ENCODE peak calls at places on chromosomes 11 and 22, in four cellular contexts. K is type B pancreatic cell, G is IMR-90, Y is uterus. L is an unnamed sample.

GRCh38 chr11:87473174-87473573 is 435.4 kb downstream of the TMEM135 start:
- DNase-seq in K (no peak), G (peak; percentile 97), Y (peak; percentile 35), L (no peak)

GRCh38 chr11:7635137-7635536 is 38.2 kb downstream of the CYB5R2 start:
- DNase-seq in K (no peak), Y (no peak), G (no peak), L (no peak)

GRCh38 chr11:43278302-43278956 is 33.4 kb upstream of the API5 start:
- DNase-seq in K (no peak), G (peak; percentile 23), Y (no peak), L (no peak)

GRCh38 chr11:70307176-70307575 is 36.7 kb downstream of the PPFIA1 start:
- DNase-seq in K (no peak), Y (no peak), G (no peak), L (no peak)

GRCh38 chr11:87878373-87878779 is 296.9 kb downstream of the RAB38 start:
- DNase-seq in G (peak; percentile 57), K (no peak), Y (no peak), L (peak; percentile 9)

GRCh38 chr11:67351275-67352005 is 1.9 kb downstream of the POLD4 start:
- DNase-seq in Y (peak; percentile 68), G (peak; percentile 80), K (no peak), L (no peak)

GRCh38 chr22:47163876-47164513 is 401.5 kb downstream of the TBC1D22A start:
- DNase-seq in G (no peak), K (no peak), Y (peak; percentile 7), L (no peak)

GRCh38 chr22:45194686-45195085 is 31.0 kb downstream of the NUP50 start:
- DNase-seq in G (no peak), Y (no peak), K (no peak), L (no peak)

GRCh38 chr22:44352378-44353062 is 39.8 kb upstream of the SHISAL1 start:
- DNase-seq in K (no peak), Y (no peak), G (no peak), L (no peak)

GRCh38 chr11:45288395-45288794 is 2.3 kb upstream of the SYT13 start:
- DNase-seq in G (no peak), Y (no peak), K (no peak), L (no peak)

GRCh38 chr22:31630331-31631329 is 31.4 kb downstream of the PISD start:
- DNase-seq in K (peak; percentile 80), G (peak; percentile 74), Y (peak; percentile 81), L (peak; percentile 82)

GRCh38 chr11:128303383-128303782 is 284.0 kb downstream of the ETS1 start:
- DNase-seq in Y (no peak), K (no peak), G (no peak), L (no peak)

GRCh38 chr11:65560555-65561418 is 2.6 kb upstream of the LTBP3 start:
- DNase-seq in K (no peak), Y (peak; percentile 82), G (peak; percentile 66), L (no peak)

GRCh38 chr22:41177626-41178424 is 27.3 kb upstream of the L3MBTL2 start:
- DNase-seq in Y (no peak), K (peak; percentile 57), G (no peak), L (no peak)

GRCh38 chr11:128472128-128473110 is 114.9 kb downstream of the ETS1 start:
- DNase-seq in Y (no peak), G (peak; percentile 79), K (no peak), L (no peak)

DNA sequence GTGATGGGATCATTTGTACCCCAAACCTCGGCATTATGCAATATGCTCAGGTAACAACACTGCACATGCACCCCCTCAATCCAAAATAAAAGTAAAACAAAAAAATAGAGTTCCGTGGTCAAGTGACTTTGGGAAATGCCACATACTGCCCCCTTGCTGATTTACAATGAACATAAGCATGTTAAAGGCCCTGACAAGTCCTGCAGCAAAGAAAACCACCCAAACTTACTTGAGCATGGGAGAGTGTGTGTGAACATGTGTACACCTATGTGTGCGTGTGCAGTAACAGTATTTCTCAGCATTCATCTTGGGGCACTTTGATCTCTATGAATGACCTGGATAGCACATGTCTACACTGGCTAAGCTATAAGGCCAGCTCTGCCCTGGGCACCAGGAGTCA is 15.8 kb upstream of the IGSF22 start:
- DNase-seq in K (no peak), Y (no peak), G (no peak), L (no peak)
- TF ChIP-seq CTCF in K (no peak), Y (no peak), G (no peak), L (no peak)

GRCh38 chr22:37953437-37954179 is at the start of the genes C22orf23 and POLR2F:
- DNase-seq in K (peak; percentile 95), G (peak; percentile 92), Y (peak; percentile 95), L (peak; percentile 95)

GRCh38 chr22:37957232-37957631 is 3.7 kb downstream of the POLR2F start:
- DNase-seq in Y (no peak), K (no peak), G (no peak), L (no peak)

GRCh38 chr22:37953062-37953436 is 352 bp downstream of the C22orf23 start:
- DNase-seq in G (no peak), K (no peak), Y (no peak), L (no peak)

DNA sequence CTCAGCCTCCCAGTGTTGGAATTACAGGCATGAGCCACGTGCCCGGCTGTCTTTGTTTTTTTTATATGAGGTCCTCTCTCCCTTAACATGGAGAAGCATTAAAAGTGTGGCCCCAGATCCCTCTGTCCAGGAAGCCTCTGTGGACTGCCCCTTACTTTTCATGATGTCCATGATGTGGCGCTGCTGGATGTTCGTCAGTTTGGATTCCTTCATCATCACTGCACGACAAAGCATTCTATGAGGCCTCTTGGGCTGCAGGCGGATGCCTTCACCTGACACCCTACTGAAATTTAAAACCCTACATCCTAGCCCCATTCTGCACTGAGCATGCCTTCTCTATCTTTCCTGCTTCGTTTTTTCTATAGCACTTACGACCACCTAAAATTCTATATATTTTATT is 2.1 kb downstream of the C22orf23 start:
- DNase-seq in Y (no peak), G (peak; percentile 32), K (no peak), L (no peak)
- TF ChIP-seq CTCF in Y (no peak), G (peak; percentile 5), K (no peak), L (no peak)

DNA sequence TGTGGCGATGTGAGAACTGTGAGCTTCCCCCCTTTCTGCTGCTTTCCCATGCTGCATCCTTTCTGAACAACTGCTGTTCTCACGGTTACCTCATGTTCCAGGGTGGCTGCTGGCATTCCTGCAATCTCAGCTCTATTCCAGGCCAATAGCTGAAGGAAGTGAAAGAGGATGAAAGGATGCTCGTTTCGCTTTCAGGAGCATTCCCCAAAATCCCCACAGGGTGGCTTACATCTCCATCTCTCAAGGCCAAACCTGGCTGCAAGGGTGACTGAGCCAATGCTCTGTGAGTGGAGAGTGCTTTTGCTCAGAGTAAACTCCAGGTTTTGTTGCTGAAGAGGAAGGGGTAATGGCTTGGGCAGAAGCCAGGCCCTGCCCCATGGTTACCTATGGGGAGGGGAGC is 848.2 kb downstream of the BRD1 start:
- DNase-seq in Y (no peak), G (no peak), K (no peak), L (no peak)
- TF ChIP-seq CTCF in Y (no peak), G (no peak), K (peak; percentile 62), L (no peak)

GRCh38 chr22:48637231-48637630 is 1190.4 kb downstream of the BRD1 start:
- DNase-seq in G (no peak), Y (no peak), K (no peak), L (no peak)
- TF ChIP-seq CTCF in G (no peak), Y (no peak), K (no peak), L (no peak)

GRCh38 chr11:117620131-117620530 is 176.9 kb downstream of the DSCAML1 start:
- DNase-seq in K (no peak), Y (no peak), G (no peak), L (no peak)

GRCh38 chr11:117623831-117624271 is 173.2 kb downstream of the DSCAML1 start:
- DNase-seq in Y (no peak), K (no peak), G (no peak), L (no peak)

GRCh38 chr11:117618956-117619355 is 178.1 kb downstream of the DSCAML1 start:
- DNase-seq in Y (no peak), K (no peak), G (no peak), L (peak; percentile 14)

GRCh38 chr11:117620659-117621058 is 176.4 kb downstream of the DSCAML1 start:
- DNase-seq in K (no peak), Y (no peak), G (no peak), L (no peak)

GRCh38 chr11:117621226-117621625 is 175.8 kb downstream of the DSCAML1 start:
- DNase-seq in Y (no peak), K (no peak), G (peak; percentile 18), L (no peak)
- TF ChIP-seq CTCF in Y (no peak), K (peak; percentile 73), G (peak; percentile 61), L (peak; percentile 58)

GRCh38 chr11:11441091-11441490 is 88.0 kb upstream of the CSNK2A3 start:
- DNase-seq in K (no peak), Y (no peak), G (no peak), L (no peak)

GRCh38 chr11:11442791-11443190 is 89.7 kb upstream of the CSNK2A3 start:
- DNase-seq in G (no peak), Y (no peak), K (no peak), L (no peak)

GRCh38 chr11:11444027-11444799 is 91.2 kb upstream of the CSNK2A3 start:
- DNase-seq in G (peak; percentile 57), Y (no peak), K (no peak), L (no peak)

GRCh38 chr11:11440149-11440548 is 87.1 kb upstream of the CSNK2A3 start:
- DNase-seq in Y (no peak), G (no peak), K (no peak), L (no peak)

DNA sequence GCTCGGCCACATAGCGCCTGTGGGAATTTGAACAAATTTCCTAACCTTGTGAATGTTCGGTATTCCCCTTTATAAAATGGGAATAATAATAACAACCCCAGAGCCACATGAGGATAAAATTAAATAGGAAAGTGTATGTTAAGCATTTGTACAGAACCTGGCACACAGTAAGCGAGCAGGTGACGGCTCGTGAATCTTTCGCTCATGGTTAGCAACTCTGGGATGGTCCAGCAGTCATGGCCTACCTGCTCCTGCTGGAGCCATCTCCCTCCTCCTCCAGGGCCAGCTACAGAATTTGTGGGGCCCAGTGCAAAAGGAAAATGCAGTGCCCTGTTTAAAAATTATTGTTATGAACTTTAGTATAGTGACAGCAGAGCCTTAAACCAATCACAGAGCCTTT is 88.5 kb upstream of the CSNK2A3 start:
- DNase-seq in G (no peak), Y (no peak), K (no peak), L (no peak)
- TF ChIP-seq CTCF in G (no peak), Y (no peak), K (no peak), L (no peak)

DNA sequence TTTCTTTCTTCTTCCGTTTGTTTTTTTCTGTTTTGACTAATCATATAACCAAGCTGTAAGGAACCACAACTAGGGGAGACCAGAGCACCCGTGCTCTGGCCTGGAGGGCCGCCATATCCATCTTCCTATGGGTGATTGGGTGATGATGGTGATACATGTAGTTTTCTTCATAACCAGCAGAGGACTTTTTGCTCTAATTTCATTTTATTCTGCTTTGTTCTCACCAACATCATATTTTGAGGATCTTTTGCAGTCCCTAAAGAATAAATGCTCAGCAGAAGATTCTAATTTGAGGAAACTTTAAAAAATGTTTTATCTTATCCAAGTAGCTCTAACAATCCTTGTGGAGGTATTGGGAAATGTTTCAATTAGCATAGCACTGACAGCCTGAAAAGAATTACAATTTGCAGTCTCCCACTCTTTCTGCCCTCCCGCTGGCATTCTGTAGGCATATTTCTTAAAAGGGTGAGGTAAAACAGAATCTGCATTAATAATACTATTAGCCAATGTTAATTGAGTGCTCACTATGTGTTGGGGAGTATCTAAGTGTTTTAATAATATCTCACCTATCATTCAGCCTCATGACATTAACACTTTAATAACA is 544.0 kb downstream of the NTM start:
- DNase-seq in Y (no peak), G (peak; percentile 44), K (no peak), L (no peak)
- TF ChIP-seq CTCF in Y (no peak), G (peak; percentile 56), K (peak; percentile 60), L (peak; percentile 58)